ENCODE peak calls at places on chromosomes 13 and 19, in seven cellular contexts. W is AG04449, Y is body of pancreas, P is heart left ventricle, R is endothelial cell, Q is esophagus squamous epithelium, C is fibroblast of pulmonary artery. E is an unnamed sample.

GRCh38 chr13:110400786-110401533 is 93.9 kb downstream of the COL4A2 start:
- DNase-seq in W (no peak), P (no peak), Q (no peak), Y (no peak), R (no peak), C (peak), E (no peak)

GRCh38 chr19:12784871-12785430 is 6.3 kb upstream of the JUNB start:
- DNase-seq in Q (no peak), P (no peak), R (no peak), C (no peak), Y (no peak), W (no peak), E (no peak)

GRCh38 chr19:39380521-39381502 is 10.1 kb downstream of the PAF1 start:
- DNase-seq in Y (no peak), C (no peak), Q (no peak), P (no peak), R (no peak), W (no peak), E (no peak)

GRCh38 chr19:42271045-42271419 is 2.0 kb downstream of the CIC start:
- DNase-seq in W (no peak), C (no peak), Y (no peak), R (no peak), Q (no peak), P (no peak), E (no peak)

GRCh38 chr19:47419789-47420188 is 462 bp upstream of the MEIS3 start:
- DNase-seq in Y (no peak), C (no peak), R (no peak), Q (no peak), W (no peak), P (no peak), E (no peak)

GRCh38 chr19:29705706-29706105 is 9.4 kb downstream of the C19orf12 start:
- DNase-seq in Q (no peak), Y (no peak), P (no peak), R (no peak), C (no peak), W (no peak), E (no peak)

GRCh38 chr19:18809149-18809978 is 18.3 kb upstream of the COMP start:
- DNase-seq in P (peak), Q (no peak), C (peak), Y (peak), R (no peak), W (peak), E (no peak)

GRCh38 chr19:43439183-43440063 is 24.7 kb downstream of the TEX101 start:
- DNase-seq in C (peak), R (no peak), W (no peak), Q (no peak), Y (no peak), P (no peak), E (no peak)

GRCh38 chr13:113777311-113778260 is 18.6 kb downstream of the TMEM255B start:
- DNase-seq in Y (no peak), W (no peak), Q (no peak), R (peak), P (no peak), C (peak), E (peak)

GRCh38 chr13:70183041-70183440 is 74.8 kb upstream of the KLHL1 start:
- DNase-seq in C (no peak), Q (no peak), W (no peak), P (no peak), Y (no peak), R (no peak), E (no peak)

GRCh38 chr13:22505489-22505888 is 675.3 kb upstream of the SGCG start:
- DNase-seq in R (no peak), C (peak), Y (no peak), W (no peak), Q (no peak), P (no peak), E (no peak)

GRCh38 chr13:22915442-22916082 is 265.2 kb upstream of the SGCG start:
- DNase-seq in C (peak), P (no peak), Q (no peak), Y (no peak), W (no peak), R (peak), E (peak)

GRCh38 chr19:13110099-13110610 is 6.4 kb downstream of the TRMT1 start:
- DNase-seq in W (no peak), R (no peak), Y (no peak), Q (no peak), C (no peak), P (no peak), E (no peak)

GRCh38 chr19:30464162-30464561 is 92.0 kb downstream of the ZNF536 start:
- DNase-seq in C (no peak), Q (no peak), P (no peak), W (no peak), R (no peak), Y (no peak), E (no peak)

GRCh38 chr13:109074436-109074835 is 445.0 kb downstream of the MYO16 start:
- DNase-seq in W (no peak), R (no peak), P (no peak), C (no peak), Q (no peak), Y (no peak), E (no peak)

GRCh38 chr19:44661205-44661604 is 10.1 kb upstream of the CEACAM19 start:
- DNase-seq in W (no peak), P (no peak), Q (no peak), Y (no peak), C (no peak), R (no peak), E (no peak)

GRCh38 chr13:44969858-44970484 is 19.3 kb downstream of the NUFIP1 start:
- DNase-seq in P (no peak), W (no peak), Q (no peak), Y (no peak), C (peak), R (peak), E (no peak)

GRCh38 chr19:13060233-13060963 is 42.3 kb downstream of the LYL1 start:
- DNase-seq in W (no peak), R (no peak), C (peak), Y (peak), Q (no peak), P (peak), E (peak)

GRCh38 chr19:31518626-31519025 is 169.4 kb upstream of the TSHZ3 start:
- DNase-seq in R (no peak), Y (no peak), P (no peak), Q (no peak), W (no peak), C (no peak), E (no peak)

GRCh38 chr13:46211116-46211515 is 612 bp upstream of the LRRC63 start:
- DNase-seq in R (no peak), Q (no peak), C (no peak), Y (no peak), W (no peak), P (no peak), E (no peak)

GRCh38 chr19:17243854-17244617 is 1.7 kb downstream of the NR2F6 start:
- DNase-seq in Q (no peak), W (no peak), C (peak), Y (peak), P (peak), R (peak), E (no peak)

GRCh38 chr19:18649371-18650047 is 12.7 kb downstream of the KLHL26 start:
- DNase-seq in W (no peak), Q (no peak), C (no peak), P (peak), Y (no peak), R (no peak), E (peak)

GRCh38 chr19:3024870-3025515 is 4.1 kb downstream of the TLE2 start:
- DNase-seq in C (no peak), Y (no peak), W (no peak), R (peak), Q (no peak), P (no peak), E (no peak)

GRCh38 chr13:48772908-48773307 is 119.2 kb downstream of the CYSLTR2 start:
- DNase-seq in Q (no peak), C (no peak), W (no peak), P (no peak), Y (no peak), R (no peak), E (no peak)

GRCh38 chr19:861756-862528 is 2.5 kb downstream of the CFD start:
- DNase-seq in C (peak), R (no peak), P (no peak), Q (no peak), W (no peak), Y (peak), E (peak)
- TF ChIP-seq CTCF in C (no peak), R (no peak), P (no peak), Q (peak), W (no peak), Y (no peak), E (peak)

DNA sequence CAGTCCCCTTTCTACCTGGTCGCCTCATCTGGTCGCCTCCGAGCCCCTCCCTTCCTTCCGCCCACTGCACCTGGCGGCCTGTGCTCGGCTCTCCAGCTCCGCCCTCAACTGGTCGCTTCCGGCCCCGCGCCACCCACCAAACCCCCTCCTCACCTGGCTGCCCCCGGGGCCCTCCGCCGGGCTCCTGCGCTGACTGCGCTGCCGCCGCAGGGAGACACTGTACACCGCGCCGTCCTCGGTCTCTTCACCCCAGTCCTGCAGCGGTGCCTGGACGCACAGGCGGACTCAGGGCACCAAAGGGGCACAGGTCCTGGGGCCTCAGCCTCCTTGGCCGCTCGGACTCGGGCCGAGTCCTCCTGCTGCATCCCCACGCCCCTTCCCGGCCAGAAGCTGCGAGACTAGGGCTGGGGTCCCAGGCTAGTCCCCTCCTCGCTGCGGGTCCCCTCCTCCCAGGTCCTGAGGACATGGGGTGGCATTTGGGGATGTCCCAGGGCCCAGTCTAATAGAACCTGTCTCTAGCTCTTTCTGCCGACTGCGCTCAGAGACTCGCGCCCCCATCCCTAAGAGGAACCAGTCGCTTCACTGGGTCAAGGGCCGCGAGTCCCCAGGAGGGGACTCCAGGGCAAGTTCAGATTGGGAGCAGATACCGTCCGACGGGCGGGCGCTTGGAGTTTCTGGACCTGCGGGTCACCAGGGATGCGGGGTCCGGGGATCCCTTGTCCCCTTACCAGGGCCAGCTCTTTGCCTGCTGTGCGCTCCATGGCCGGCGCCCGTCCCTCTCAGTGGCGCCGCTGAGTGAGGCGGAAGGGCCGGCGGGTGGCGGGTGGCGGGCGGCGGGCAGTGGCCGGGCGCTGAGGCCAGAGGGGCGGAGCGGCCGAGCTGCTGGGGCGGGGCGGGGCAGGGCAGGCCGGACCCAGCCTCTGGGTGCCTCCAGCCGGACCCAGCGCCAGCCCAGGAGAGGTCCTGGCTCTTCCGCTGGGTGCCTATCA is at the start of gene RGL3:
- DNase-seq in Y (peak), W (no peak), C (no peak), R (peak), Q (no peak), P (no peak), E (no peak)
- TF ChIP-seq CTCF in Y (peak), W (no peak), C (no peak), R (no peak), Q (no peak), P (no peak), E (no peak)

DNA sequence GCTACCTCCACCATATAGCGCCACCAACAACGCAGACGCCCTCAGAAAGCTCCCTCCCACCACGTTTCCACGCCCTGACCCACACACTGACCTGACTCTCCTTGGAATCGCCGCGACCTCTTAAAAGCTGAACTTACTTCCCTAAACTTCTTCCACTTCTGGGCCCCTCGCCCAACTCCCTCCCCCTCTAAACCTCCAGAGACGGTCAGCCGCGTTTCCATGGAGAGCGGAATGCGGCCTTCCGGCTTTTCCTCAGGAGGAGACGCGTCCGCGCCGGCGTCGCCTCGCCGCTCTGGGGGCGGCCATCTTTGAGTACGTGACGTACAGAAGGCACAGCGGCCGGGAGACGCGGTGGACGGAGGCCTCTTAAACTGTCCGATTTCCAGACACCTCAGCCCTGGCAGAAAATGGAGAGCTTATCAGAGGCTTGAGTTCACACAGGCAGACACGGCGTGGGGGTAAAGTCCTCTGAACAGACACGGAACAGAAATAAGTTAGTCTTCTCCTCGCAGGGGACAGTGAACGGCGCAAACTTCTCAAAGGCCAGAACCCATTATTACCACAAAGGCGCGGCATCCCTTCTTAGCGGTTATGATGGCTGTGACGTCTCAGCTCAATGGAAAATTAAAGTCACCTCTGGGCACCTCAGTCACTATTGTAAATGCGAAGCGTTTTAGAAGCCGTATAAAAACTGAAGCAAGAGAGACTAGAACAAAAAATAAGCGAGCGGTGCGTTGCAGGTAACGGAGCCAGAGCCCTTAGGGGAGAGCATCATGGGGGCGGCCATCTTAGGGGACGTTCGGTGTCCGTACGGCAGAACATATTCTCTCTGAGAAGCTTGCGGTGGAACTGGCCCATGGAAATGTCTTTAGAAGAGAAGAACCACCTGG is at the start of gene ZNF432:
- DNase-seq in Y (peak), C (peak), P (peak), Q (peak), W (peak), R (peak), E (peak)
- TF ChIP-seq CTCF in Y (no peak), C (no peak), P (no peak), Q (no peak), W (no peak), R (no peak), E (no peak)

DNA sequence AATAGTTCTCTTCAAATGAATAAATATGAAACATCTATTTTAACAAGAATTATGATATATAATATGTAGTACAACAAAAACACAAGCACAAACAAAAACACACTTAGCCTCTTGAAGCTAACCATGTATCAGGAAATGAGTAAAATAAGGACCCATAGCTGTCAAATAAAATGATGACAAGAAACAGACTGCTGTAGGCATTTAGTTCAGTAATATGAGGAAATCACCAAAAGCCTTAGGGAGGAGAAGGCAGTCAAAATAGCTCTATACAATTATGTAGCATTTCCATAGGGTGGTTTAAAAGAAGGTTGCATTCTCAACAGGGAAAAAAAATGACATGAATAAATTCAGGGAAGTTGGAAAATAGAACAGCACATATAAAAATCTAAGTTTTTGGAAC is 163.4 kb downstream of the PCDH20 start:
- DNase-seq in W (no peak), Y (no peak), C (no peak), R (no peak), P (no peak), Q (no peak), E (no peak)
- TF ChIP-seq CTCF in W (no peak), Y (no peak), C (no peak), R (no peak), P (no peak), Q (no peak), E (no peak)